ENCODE peak calls at places on chromosomes 5 and 9, in eight cellular contexts. One of them, this sample, is unnamed.

GRCh38 chr5:116522737-116523136 is 51.9 kb downstream of the SEMA6A start:
- DNase-seq in sigmoid colon: no peak
- DNase-seq in GM23338: no peak
- DNase-seq in GM12878: no peak
- DNase-seq in spleen: no peak
- DNase-seq in stomach: no peak
- DNase-seq in upper lobe of left lung: no peak
- DNase-seq in prostate gland: no peak
- DNase-seq in this sample: no peak

GRCh38 chr9:76269789-76270188 is 124.4 kb downstream of the RFK start:
- DNase-seq in sigmoid colon: no peak
- DNase-seq in GM23338: no peak
- DNase-seq in GM12878: no peak
- DNase-seq in spleen: no peak
- DNase-seq in stomach: no peak
- DNase-seq in upper lobe of left lung: no peak
- DNase-seq in prostate gland: no peak
- DNase-seq in this sample: no peak

GRCh38 chr5:151270599-151270998 is 17.6 kb downstream of the GM2A start:
- DNase-seq in sigmoid colon: no peak
- DNase-seq in GM23338: no peak
- DNase-seq in GM12878: peak
- DNase-seq in spleen: no peak
- DNase-seq in stomach: no peak
- DNase-seq in upper lobe of left lung: no peak
- DNase-seq in prostate gland: no peak
- DNase-seq in this sample: no peak

GRCh38 chr9:20562051-20562450 is 60.2 kb downstream of the MLLT3 start:
- DNase-seq in sigmoid colon: no peak
- DNase-seq in GM23338: no peak
- DNase-seq in GM12878: no peak
- DNase-seq in spleen: no peak
- DNase-seq in stomach: no peak
- DNase-seq in upper lobe of left lung: no peak
- DNase-seq in prostate gland: no peak
- DNase-seq in this sample: no peak

GRCh38 chr9:111937301-111937700 is 40.7 kb downstream of the UGCG start:
- DNase-seq in sigmoid colon: no peak
- DNase-seq in GM23338: no peak
- DNase-seq in GM12878: no peak
- DNase-seq in spleen: no peak
- DNase-seq in stomach: no peak
- DNase-seq in upper lobe of left lung: no peak
- DNase-seq in prostate gland: no peak
- DNase-seq in this sample: no peak

GRCh38 chr5:165525268-165525667 is 2019.8 kb downstream of the MAT2B start:
- DNase-seq in sigmoid colon: no peak
- DNase-seq in GM23338: no peak
- DNase-seq in GM12878: no peak
- DNase-seq in spleen: no peak
- DNase-seq in stomach: no peak
- DNase-seq in upper lobe of left lung: no peak
- DNase-seq in prostate gland: no peak
- DNase-seq in this sample: peak

GRCh38 chr5:72467987-72468386 is 39.2 kb downstream of the ZNF366 start:
- DNase-seq in sigmoid colon: no peak
- DNase-seq in GM23338: no peak
- DNase-seq in GM12878: no peak
- DNase-seq in spleen: no peak
- DNase-seq in stomach: no peak
- DNase-seq in upper lobe of left lung: no peak
- DNase-seq in prostate gland: no peak
- DNase-seq in this sample: peak

GRCh38 chr9:124743686-124744348 is 27.3 kb downstream of the NR6A1 start:
- DNase-seq in sigmoid colon: no peak
- DNase-seq in GM23338: no peak
- DNase-seq in GM12878: no peak
- DNase-seq in spleen: no peak
- DNase-seq in stomach: no peak
- DNase-seq in upper lobe of left lung: no peak
- DNase-seq in prostate gland: no peak
- DNase-seq in this sample: no peak

GRCh38 chr9:95174038-95174437 is 143.5 kb downstream of the FANCC start:
- DNase-seq in sigmoid colon: no peak
- DNase-seq in GM23338: no peak
- DNase-seq in GM12878: no peak
- DNase-seq in spleen: no peak
- DNase-seq in stomach: no peak
- DNase-seq in upper lobe of left lung: no peak
- DNase-seq in prostate gland: no peak
- DNase-seq in this sample: no peak

GRCh38 chr5:1033178-1033577 is 24.6 kb downstream of the NKD2 start:
- DNase-seq in sigmoid colon: peak
- DNase-seq in GM23338: no peak
- DNase-seq in GM12878: no peak
- DNase-seq in spleen: no peak
- DNase-seq in stomach: no peak
- DNase-seq in upper lobe of left lung: peak
- DNase-seq in prostate gland: no peak
- DNase-seq in this sample: no peak

GRCh38 chr9:87713278-87713989 is 12.5 kb upstream of the CTSL start:
- DNase-seq in sigmoid colon: peak
- DNase-seq in GM23338: peak
- DNase-seq in GM12878: no peak
- DNase-seq in spleen: no peak
- DNase-seq in stomach: peak
- DNase-seq in upper lobe of left lung: no peak
- DNase-seq in prostate gland: no peak
- DNase-seq in this sample: peak

GRCh38 chr9:119368179-119368578 is 1.1 kb downstream of the BRINP1 start:
- DNase-seq in sigmoid colon: no peak
- DNase-seq in GM23338: peak
- DNase-seq in GM12878: no peak
- DNase-seq in spleen: no peak
- DNase-seq in stomach: no peak
- DNase-seq in upper lobe of left lung: no peak
- DNase-seq in prostate gland: no peak
- DNase-seq in this sample: no peak

GRCh38 chr5:15266841-15267240 is 233.1 kb upstream of the FBXL7 start:
- DNase-seq in sigmoid colon: no peak
- DNase-seq in GM23338: no peak
- DNase-seq in GM12878: no peak
- DNase-seq in spleen: no peak
- DNase-seq in stomach: no peak
- DNase-seq in upper lobe of left lung: no peak
- DNase-seq in prostate gland: no peak
- DNase-seq in this sample: no peak

GRCh38 chr9:28971881-28972280 is 1398.6 kb upstream of the C9orf72 start:
- DNase-seq in sigmoid colon: no peak
- DNase-seq in GM23338: no peak
- DNase-seq in GM12878: no peak
- DNase-seq in spleen: no peak
- DNase-seq in stomach: no peak
- DNase-seq in upper lobe of left lung: no peak
- DNase-seq in prostate gland: no peak
- DNase-seq in this sample: no peak

GRCh38 chr9:28970241-28970654 is 1397.0 kb upstream of the C9orf72 start:
- DNase-seq in sigmoid colon: no peak
- DNase-seq in GM23338: peak
- DNase-seq in GM12878: no peak
- DNase-seq in spleen: no peak
- DNase-seq in stomach: no peak
- DNase-seq in upper lobe of left lung: no peak
- DNase-seq in prostate gland: no peak
- DNase-seq in this sample: no peak
- TF ChIP-seq POLR2AphosphoS5 in sigmoid colon: no peak
- TF ChIP-seq POLR2AphosphoS5 in GM23338: no peak
- TF ChIP-seq POLR2AphosphoS5 in GM12878: no peak
- TF ChIP-seq POLR2AphosphoS5 in spleen: no peak
- TF ChIP-seq POLR2AphosphoS5 in stomach: no peak
- TF ChIP-seq POLR2AphosphoS5 in upper lobe of left lung: no peak
- TF ChIP-seq POLR2AphosphoS5 in prostate gland: no peak
- TF ChIP-seq POLR2AphosphoS5 in this sample: no peak

GRCh38 chr5:177093803-177094202 is 7.1 kb downstream of the FGFR4 start:
- DNase-seq in sigmoid colon: no peak
- DNase-seq in GM23338: no peak
- DNase-seq in GM12878: no peak
- DNase-seq in spleen: no peak
- DNase-seq in stomach: no peak
- DNase-seq in upper lobe of left lung: no peak
- DNase-seq in prostate gland: no peak
- DNase-seq in this sample: no peak

GRCh38 chr5:177093082-177093712 is 6.5 kb downstream of the FGFR4 start:
- DNase-seq in sigmoid colon: no peak
- DNase-seq in GM23338: no peak
- DNase-seq in GM12878: no peak
- DNase-seq in spleen: no peak
- DNase-seq in stomach: no peak
- DNase-seq in upper lobe of left lung: no peak
- DNase-seq in prostate gland: no peak
- DNase-seq in this sample: no peak

GRCh38 chr5:177096162-177097015 is 9.7 kb downstream of the FGFR4 start:
- DNase-seq in sigmoid colon: no peak
- DNase-seq in GM23338: no peak
- DNase-seq in GM12878: no peak
- DNase-seq in spleen: no peak
- DNase-seq in stomach: no peak
- DNase-seq in upper lobe of left lung: no peak
- DNase-seq in prostate gland: no peak
- DNase-seq in this sample: no peak

GRCh38 chr5:177095088-177095669 is 8.5 kb downstream of the FGFR4 start:
- DNase-seq in sigmoid colon: no peak
- DNase-seq in GM23338: no peak
- DNase-seq in GM12878: no peak
- DNase-seq in spleen: no peak
- DNase-seq in stomach: no peak
- DNase-seq in upper lobe of left lung: no peak
- DNase-seq in prostate gland: no peak
- DNase-seq in this sample: no peak

GRCh38 chr5:177094224-177095087 is 7.7 kb downstream of the FGFR4 start:
- DNase-seq in sigmoid colon: peak
- DNase-seq in GM23338: no peak
- DNase-seq in GM12878: no peak
- DNase-seq in spleen: no peak
- DNase-seq in stomach: peak
- DNase-seq in upper lobe of left lung: peak
- DNase-seq in prostate gland: no peak
- DNase-seq in this sample: peak
- TF ChIP-seq POLR2AphosphoS5 in sigmoid colon: peak
- TF ChIP-seq POLR2AphosphoS5 in GM23338: no peak
- TF ChIP-seq POLR2AphosphoS5 in GM12878: no peak
- TF ChIP-seq POLR2AphosphoS5 in spleen: peak
- TF ChIP-seq POLR2AphosphoS5 in stomach: peak
- TF ChIP-seq POLR2AphosphoS5 in upper lobe of left lung: peak
- TF ChIP-seq POLR2AphosphoS5 in prostate gland: no peak
- TF ChIP-seq POLR2AphosphoS5 in this sample: no peak

DNA sequence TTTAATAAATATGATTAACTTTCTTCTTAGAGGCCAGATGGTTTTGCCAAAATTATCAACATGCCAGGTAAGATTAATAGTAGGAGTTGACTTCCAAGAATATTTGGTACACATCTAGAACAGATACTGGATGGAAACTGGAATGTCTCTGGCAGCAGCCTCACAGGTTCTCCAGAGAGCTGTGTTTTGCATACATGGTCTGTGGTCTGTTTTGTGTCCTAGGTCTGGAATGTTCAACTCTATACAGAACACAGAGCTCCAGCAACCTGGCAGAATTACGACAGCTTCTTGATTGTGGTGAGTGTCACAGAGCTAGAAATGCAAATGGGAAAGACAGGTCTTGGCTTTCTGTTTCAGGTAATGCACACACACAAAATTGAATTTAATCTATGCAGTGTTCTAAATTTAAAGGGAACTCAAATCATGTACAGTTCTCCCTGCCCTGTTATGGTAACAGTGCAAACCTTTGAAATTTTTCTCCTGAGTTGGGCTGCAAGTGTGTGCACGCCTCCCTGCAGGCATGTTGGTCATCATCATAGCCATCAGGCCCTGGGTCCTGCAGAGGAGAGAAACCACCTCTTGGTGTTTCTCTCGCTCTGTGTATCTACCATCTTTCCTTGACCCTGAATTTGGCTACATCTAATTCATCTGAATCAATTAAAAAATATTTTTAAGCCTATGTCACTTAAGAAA is 58.3 kb downstream of the PIK3R1 start:
- DNase-seq in sigmoid colon: no peak
- DNase-seq in GM23338: no peak
- DNase-seq in GM12878: no peak
- DNase-seq in spleen: no peak
- DNase-seq in stomach: no peak
- DNase-seq in upper lobe of left lung: no peak
- DNase-seq in prostate gland: no peak
- DNase-seq in this sample: no peak
- TF ChIP-seq POLR2AphosphoS5 in sigmoid colon: peak
- TF ChIP-seq POLR2AphosphoS5 in GM23338: no peak
- TF ChIP-seq POLR2AphosphoS5 in GM12878: peak
- TF ChIP-seq POLR2AphosphoS5 in spleen: no peak
- TF ChIP-seq POLR2AphosphoS5 in stomach: no peak
- TF ChIP-seq POLR2AphosphoS5 in upper lobe of left lung: no peak
- TF ChIP-seq POLR2AphosphoS5 in prostate gland: no peak
- TF ChIP-seq POLR2AphosphoS5 in this sample: no peak

GRCh38 chr9:78858266-78858665 is 561.3 kb downstream of the PSAT1 start:
- DNase-seq in sigmoid colon: no peak
- DNase-seq in GM23338: no peak
- DNase-seq in GM12878: no peak
- DNase-seq in spleen: no peak
- DNase-seq in stomach: no peak
- DNase-seq in upper lobe of left lung: no peak
- DNase-seq in prostate gland: no peak
- DNase-seq in this sample: no peak

GRCh38 chr9:78860806-78861475 is 564.0 kb downstream of the PSAT1 start:
- DNase-seq in sigmoid colon: no peak
- DNase-seq in GM23338: no peak
- DNase-seq in GM12878: no peak
- DNase-seq in spleen: no peak
- DNase-seq in stomach: no peak
- DNase-seq in upper lobe of left lung: no peak
- DNase-seq in prostate gland: no peak
- DNase-seq in this sample: no peak

GRCh38 chr9:78857371-78858225 is 560.7 kb downstream of the PSAT1 start:
- DNase-seq in sigmoid colon: no peak
- DNase-seq in GM23338: no peak
- DNase-seq in GM12878: no peak
- DNase-seq in spleen: no peak
- DNase-seq in stomach: no peak
- DNase-seq in upper lobe of left lung: peak
- DNase-seq in prostate gland: no peak
- DNase-seq in this sample: no peak

GRCh38 chr9:78856144-78856543 is 559.2 kb downstream of the PSAT1 start:
- DNase-seq in sigmoid colon: no peak
- DNase-seq in GM23338: no peak
- DNase-seq in GM12878: no peak
- DNase-seq in spleen: no peak
- DNase-seq in stomach: no peak
- DNase-seq in upper lobe of left lung: no peak
- DNase-seq in prostate gland: no peak
- DNase-seq in this sample: no peak

DNA sequence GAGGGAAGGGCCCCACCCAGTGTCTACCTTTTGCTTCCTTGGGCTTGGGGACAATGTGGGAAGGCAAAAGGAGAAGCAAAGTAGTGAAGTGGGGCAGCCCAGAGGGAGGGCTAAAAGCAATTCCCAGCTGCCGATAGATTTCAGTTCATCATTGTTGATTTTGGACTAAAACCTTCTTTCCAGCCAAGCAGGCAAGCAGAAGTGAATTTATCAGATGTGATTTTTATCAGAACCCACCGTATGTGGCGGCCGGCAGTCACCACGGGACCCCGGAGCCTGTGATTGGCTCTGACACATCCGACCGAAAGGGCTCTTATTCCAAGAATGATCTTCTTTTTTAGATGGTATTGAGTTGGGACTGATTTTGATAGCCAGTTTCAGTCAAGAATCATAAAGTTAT is 559.9 kb downstream of the PSAT1 start:
- DNase-seq in sigmoid colon: no peak
- DNase-seq in GM23338: no peak
- DNase-seq in GM12878: no peak
- DNase-seq in spleen: no peak
- DNase-seq in stomach: no peak
- DNase-seq in upper lobe of left lung: peak
- DNase-seq in prostate gland: no peak
- DNase-seq in this sample: no peak
- TF ChIP-seq POLR2AphosphoS5 in sigmoid colon: no peak
- TF ChIP-seq POLR2AphosphoS5 in GM23338: no peak
- TF ChIP-seq POLR2AphosphoS5 in GM12878: no peak
- TF ChIP-seq POLR2AphosphoS5 in spleen: no peak
- TF ChIP-seq POLR2AphosphoS5 in stomach: no peak
- TF ChIP-seq POLR2AphosphoS5 in upper lobe of left lung: no peak
- TF ChIP-seq POLR2AphosphoS5 in prostate gland: no peak
- TF ChIP-seq POLR2AphosphoS5 in this sample: no peak

This sample was measured in HL-60.